ENCODE peak calls at places on chromosomes 12 and 14, in seven cellular contexts. N is CD4-positive, alpha-beta T cell; A is astrocyte of the cerebellum; X is COR-L47; S is A549; D is immature natural killer cell; E is stimulated activated CD8-positive, alpha-beta memory T cell treated with anti-CD3 and anti-CD28 coated beads, Interleukin-4, amount 100 ng/mL, for 4 hours. B is an unnamed sample.

GRCh38 chr14:94320243-94320642 is 2.9 kb downstream of the SERPINA6 start:
- DNase-seq in S (no peak), X (no peak), D (no peak), N (no peak), A (no peak), E (no peak), B (peak; percentile 20)

GRCh38 chr12:39341179-39341578 is 101.7 kb downstream of the KIF21A start:
- DNase-seq in X (no peak), A (no peak), S (no peak), N (no peak), D (no peak), E (no peak), B (no peak)

GRCh38 chr12:87086118-87086891 is 830.1 kb upstream of the MGAT4C start:
- DNase-seq in A (no peak), E (no peak), D (no peak), S (no peak), X (peak; percentile 35), N (no peak), B (no peak)

GRCh38 chr14:96270565-96271420 is 14.8 kb downstream of the BDKRB1 start:
- DNase-seq in E (no peak), X (no peak), A (no peak), S (no peak), N (no peak), D (no peak), B (no peak)

GRCh38 chr12:66942741-66943465 is 264.0 kb upstream of the GRIP1 start:
- DNase-seq in S (no peak), N (no peak), E (no peak), X (no peak), D (no peak), A (no peak), B (no peak)

GRCh38 chr12:78645956-78646355 is 218.6 kb upstream of the SYT1 start:
- DNase-seq in D (no peak), S (no peak), E (no peak), A (no peak), N (no peak), X (no peak), B (no peak)

GRCh38 chr14:68651075-68651474 is 141.8 kb downstream of the ZFP36L1 start:
- DNase-seq in N (no peak), S (no peak), D (no peak), X (no peak), E (no peak), A (no peak), B (no peak)

GRCh38 chr12:4910502-4911315 is 1.0 kb downstream of the KCNA1 start:
- DNase-seq in X (no peak), N (no peak), D (no peak), A (no peak), E (no peak), S (no peak), B (no peak)

GRCh38 chr12:131114942-131115584 is 161.4 kb downstream of the ADGRD1 start:
- DNase-seq in E (no peak), X (no peak), S (no peak), N (no peak), D (no peak), A (no peak), B (no peak)

GRCh38 chr14:96197969-96198368 is 6.7 kb upstream of the BDKRB2 start:
- DNase-seq in A (no peak), E (no peak), X (no peak), S (no peak), D (no peak), N (no peak), B (no peak)

GRCh38 chr12:32418903-32419519 is 19.7 kb downstream of the FGD4 start:
- DNase-seq in N (no peak), A (no peak), X (no peak), S (no peak), D (no peak), E (no peak), B (no peak)

GRCh38 chr12:101995684-101996083 is 66.1 kb downstream of the WASHC3 start:
- DNase-seq in S (no peak), E (no peak), A (no peak), X (no peak), N (no peak), D (no peak), B (no peak)

GRCh38 chr12:8629486-8630033 is 16.9 kb upstream of the AICDA start:
- DNase-seq in S (no peak), D (no peak), E (no peak), A (no peak), X (no peak), N (no peak), B (no peak)

GRCh38 chr14:105102361-105102760 is 37.1 kb upstream of the GPR132 start:
- DNase-seq in S (no peak), D (no peak), X (no peak), N (no peak), E (no peak), A (no peak), B (no peak)

GRCh38 chr12:106870116-106870515 is 85.6 kb upstream of the TMEM263 start:
- DNase-seq in N (no peak), D (no peak), E (no peak), A (no peak), X (no peak), S (no peak), B (no peak)

GRCh38 chr12:67623259-67623658 is 25.3 kb upstream of the DYRK2 start:
- DNase-seq in E (no peak), A (no peak), D (no peak), S (no peak), N (no peak), X (no peak), B (no peak)

GRCh38 chr12:121795029-121795977 is 1.8 kb upstream of the RHOF start:
- DNase-seq in E (peak; percentile 78), S (peak; percentile 81), A (peak; percentile 76), X (peak; percentile 54), N (peak; percentile 83), D (peak; percentile 83), B (peak; percentile 73)

GRCh38 chr14:91380116-91380515 is 37.5 kb downstream of the CCDC88C start:
- DNase-seq in S (no peak), D (no peak), X (no peak), A (no peak), N (no peak), E (no peak), B (no peak)

GRCh38 chr14:79661762-79662161 is 549.5 kb downstream of the DIO2 start:
- DNase-seq in N (no peak), D (no peak), E (no peak), X (peak; percentile 30), S (no peak), A (peak; percentile 4), B (no peak)

GRCh38 chr12:42296503-42297109 is 29.3 kb downstream of the ZCRB1 start:
- DNase-seq in N (no peak), E (no peak), A (no peak), X (peak; percentile 0), D (peak; percentile 21), S (no peak), B (peak; percentile 39)

GRCh38 chr14:72839351-72839750 is 54.5 kb downstream of the DPF3 start:
- DNase-seq in E (no peak), D (no peak), A (no peak), N (no peak), X (no peak), S (no peak), B (no peak)

GRCh38 chr14:75881986-75882385 is 99.8 kb downstream of the TGFB3 start:
- DNase-seq in D (no peak), A (no peak), N (no peak), E (no peak), S (no peak), X (no peak), B (no peak)

GRCh38 chr14:65981192-65981843 is 504.9 kb upstream of the CCDC196 start:
- DNase-seq in X (peak; percentile 9), A (no peak), N (no peak), E (no peak), D (no peak), S (no peak), B (no peak)

GRCh38 chr12:87518508-87518907 is 510.7 kb downstream of the C12orf50 start:
- DNase-seq in D (no peak), E (no peak), S (no peak), N (no peak), X (no peak), A (peak; percentile 43), B (no peak)

GRCh38 chr14:35419429-35419841 is 14.9 kb upstream of the NFKBIA start:
- DNase-seq in N (no peak), E (no peak), X (no peak), D (no peak), S (no peak), A (no peak), B (no peak)

GRCh38 chr14:49977126-49977841 is 84.4 kb downstream of the ARF6 start:
- DNase-seq in X (no peak), S (no peak), D (no peak), E (no peak), A (no peak), N (peak; percentile 40), B (peak; percentile 48)

GRCh38 chr12:84421103-84421502 is 491.5 kb downstream of the SLC6A15 start:
- DNase-seq in E (no peak), A (no peak), S (no peak), N (no peak), D (no peak), X (no peak), B (no peak)

GRCh38 chr12:54294152-54294913 is 6.5 kb downstream of the NFE2 start:
- DNase-seq in A (no peak), E (no peak), D (peak; percentile 61), S (peak; percentile 83), N (peak; percentile 53), X (peak; percentile 36), B (peak; percentile 53)

GRCh38 chr12:130199536-130200390 is 37.5 kb downstream of the FZD10 start:
- DNase-seq in N (no peak), X (no peak), A (no peak), E (no peak), D (no peak), S (no peak), B (no peak)

GRCh38 chr12:59084758-59085383 is 164.6 kb upstream of the LRIG3 start:
- DNase-seq in S (no peak), E (no peak), D (no peak), A (peak; percentile 90), N (no peak), X (peak; percentile 39), B (no peak)

GRCh38 chr12:58888131-58888783 is 32.0 kb downstream of the LRIG3 start:
- DNase-seq in E (no peak), N (no peak), D (no peak), A (peak; percentile 91), S (no peak), X (peak; percentile 87), B (no peak)

GRCh38 chr12:62781136-62781880 is 153.6 kb downstream of the PPM1H start:
- DNase-seq in D (no peak), A (no peak), X (no peak), N (no peak), S (no peak), E (no peak), B (no peak)

GRCh38 chr14:102206901-102207300 is 67.2 kb downstream of the WDR20 start:
- DNase-seq in E (no peak), A (no peak), X (peak; percentile 63), S (no peak), N (no peak), D (no peak), B (no peak)

GRCh38 chr12:619346-619745 is 43.9 kb downstream of the NINJ2 start:
- DNase-seq in X (no peak), S (no peak), A (no peak), E (no peak), D (peak; percentile 22), N (no peak), B (peak; percentile 51)

GRCh38 chr14:20494935-20495766 is 10.2 kb upstream of the RNASE10 start:
- DNase-seq in E (no peak), X (no peak), N (no peak), D (no peak), S (no peak), A (no peak), B (no peak)

GRCh38 chr12:29270446-29270845 is 110.5 kb downstream of the ERGIC2 start:
- DNase-seq in X (no peak), E (no peak), N (no peak), S (no peak), D (no peak), A (no peak), B (no peak)

GRCh38 chr12:14810953-14811483 is 3.0 kb downstream of the SMCO3 start:
- DNase-seq in S (peak; percentile 38), E (no peak), D (no peak), A (no peak), X (no peak), N (no peak), B (no peak)

GRCh38 chr14:78278464-78278863 is 108.3 kb downstream of the NRXN3 start:
- DNase-seq in E (no peak), A (no peak), X (peak; percentile 48), D (no peak), N (no peak), S (no peak), B (no peak)

B was measured in Jurkat, Clone E6-1.